ENCODE peak calls at places on chromosome 18, in nine cellular contexts. C is IMR-90, E is A549, M is tibial artery, Y is MCF 10A, T is lower lobe of right lung, H is astrocyte, V is lung, B is fibroblast of villous mesenchyme. G is an unnamed sample.

GRCh38 chr18:72867721-72868665 is at the start of gene NETO1:
- DNase-seq in C (no peak), E (no peak), M (no peak), Y (no peak), T (no peak), H (no peak), V (no peak), B (peak; percentile 1), G (peak; percentile 42)

GRCh38 chr18:50663626-50664441 is 103.9 kb downstream of the MAPK4 start:
- DNase-seq in C (no peak), E (no peak), M (no peak), Y (no peak), T (no peak), H (no peak), V (no peak), B (no peak), G (no peak)

GRCh38 chr18:31741096-31741735 is 19.5 kb downstream of the SLC25A52 start:
- DNase-seq in C (peak; percentile 36), E (no peak), M (peak; percentile 65), Y (peak; percentile 59), T (no peak), H (peak; percentile 11), V (peak; percentile 46), B (peak; percentile 46), G (no peak)

GRCh38 chr18:14922965-14923565 is 175.1 kb downstream of the ANKRD30B start:
- DNase-seq in C (no peak), E (no peak), M (no peak), Y (no peak), T (no peak), H (no peak), V (no peak), B (no peak), G (no peak)

GRCh38 chr18:7221424-7222155 is 9.3 kb upstream of the LRRC30 start:
- DNase-seq in C (peak; percentile 69), E (peak; percentile 26), M (no peak), Y (peak; percentile 80), T (no peak), H (peak; percentile 45), V (peak; percentile 52), B (peak; percentile 72), G (peak; percentile 39)

GRCh38 chr18:7789853-7790552 is 222.9 kb downstream of the PTPRM start:
- DNase-seq in C (peak; percentile 55), E (peak; percentile 33), M (no peak), Y (peak; percentile 68), T (no peak), H (peak; percentile 17), V (no peak), B (peak; percentile 63), G (no peak)

GRCh38 chr18:76565238-76566173 is 70.5 kb upstream of the ZNF516 start:
- DNase-seq in C (peak; percentile 96), E (no peak), M (peak; percentile 83), Y (peak; percentile 95), T (peak; percentile 76), H (peak; percentile 92), V (peak; percentile 76), B (peak; percentile 96), G (no peak)

GRCh38 chr18:52570975-52571374 is 231.0 kb downstream of the DCC start:
- DNase-seq in C (peak; percentile 10), E (no peak), M (no peak), Y (no peak), T (no peak), H (peak; percentile 18), V (no peak), B (no peak), G (no peak)

GRCh38 chr18:55500316-55501086 is 87.5 kb downstream of the TCF4 start:
- DNase-seq in C (peak; percentile 92), E (no peak), M (no peak), Y (peak; percentile 43), T (no peak), H (peak; percentile 97), V (no peak), B (peak; percentile 90), G (no peak)

GRCh38 chr18:3655637-3656050 is 205.7 kb downstream of the TGIF1 start:
- DNase-seq in C (no peak), E (no peak), M (no peak), Y (no peak), T (no peak), H (no peak), V (no peak), B (no peak), G (no peak)

GRCh38 chr18:5584751-5585417 is 41.1 kb upstream of the EPB41L3 start:
- DNase-seq in C (peak; percentile 64), E (no peak), M (no peak), Y (peak; percentile 41), T (no peak), H (peak; percentile 82), V (no peak), B (no peak), G (no peak)

GRCh38 chr18:63138469-63139340 is 180.9 kb downstream of the BCL2 start:
- DNase-seq in C (no peak), E (no peak), M (no peak), Y (no peak), T (no peak), H (no peak), V (no peak), B (no peak), G (no peak)

GRCh38 chr18:47932603-47933002 is 2.1 kb upstream of the SMAD2 start:
- DNase-seq in C (no peak), E (no peak), M (no peak), Y (peak; percentile 36), T (no peak), H (no peak), V (no peak), B (no peak), G (no peak)
- TF ChIP-seq CTCF in C (no peak), E (no peak), M (no peak), Y (no peak), T (peak; percentile 15), H (no peak), V (no peak), B (no peak), G (no peak)

GRCh38 chr18:70489556-70489955 is 200.7 kb downstream of the SOCS6 start:
- DNase-seq in C (no peak), E (no peak), M (no peak), Y (no peak), T (no peak), H (no peak), V (no peak), B (no peak), G (no peak)
- TF ChIP-seq CTCF in C (no peak), E (no peak), M (no peak), Y (no peak), T (no peak), H (no peak), V (no peak), B (no peak), G (no peak)

GRCh38 chr18:49022311-49023280 is 71.8 kb upstream of the SMAD7 start:
- DNase-seq in C (no peak), E (no peak), M (no peak), Y (no peak), T (no peak), H (no peak), V (no peak), B (no peak), G (no peak)

GRCh38 chr18:49021076-49021432 is 70.3 kb upstream of the SMAD7 start:
- DNase-seq in C (no peak), E (no peak), M (no peak), Y (no peak), T (no peak), H (no peak), V (no peak), B (no peak), G (no peak)

GRCh38 chr18:49020129-49020528 is 69.4 kb upstream of the SMAD7 start:
- DNase-seq in C (no peak), E (no peak), M (no peak), Y (no peak), T (no peak), H (no peak), V (no peak), B (no peak), G (no peak)

GRCh38 chr18:49020621-49021021 is 69.9 kb upstream of the SMAD7 start:
- DNase-seq in C (peak; percentile 17), E (no peak), M (no peak), Y (no peak), T (no peak), H (peak; percentile 16), V (no peak), B (no peak), G (no peak)

GRCh38 chr18:49021433-49022129 is 70.8 kb upstream of the SMAD7 start:
- DNase-seq in C (peak; percentile 33), E (no peak), M (no peak), Y (peak; percentile 93), T (peak; percentile 85), H (no peak), V (peak; percentile 85), B (peak; percentile 40), G (peak; percentile 35)
- TF ChIP-seq CTCF in C (peak; percentile 53), E (peak; percentile 22), M (no peak), Y (peak; percentile 23), T (peak; percentile 47), H (no peak), V (peak; percentile 17), B (peak; percentile 61), G (peak; percentile 54)

GRCh38 chr18:23693849-23694248 is 4.6 kb downstream of the LAMA3 start:
- DNase-seq in C (no peak), E (no peak), M (no peak), Y (no peak), T (no peak), H (no peak), V (no peak), B (no peak), G (no peak)

GRCh38 chr18:23689031-23689615 is at the start of gene LAMA3:
- DNase-seq in C (peak; percentile 11), E (peak; percentile 46), M (peak; percentile 40), Y (peak; percentile 58), T (peak; percentile 82), H (no peak), V (peak; percentile 73), B (peak; percentile 29), G (peak; percentile 46)

GRCh38 chr18:23688528-23688927 is 725 bp upstream of the LAMA3 start:
- DNase-seq in C (no peak), E (no peak), M (no peak), Y (no peak), T (no peak), H (no peak), V (no peak), B (no peak), G (no peak)

GRCh38 chr18:23690505-23691068 is 1.3 kb downstream of the LAMA3 start:
- DNase-seq in C (no peak), E (no peak), M (no peak), Y (no peak), T (no peak), H (no peak), V (no peak), B (no peak), G (no peak)

DNA sequence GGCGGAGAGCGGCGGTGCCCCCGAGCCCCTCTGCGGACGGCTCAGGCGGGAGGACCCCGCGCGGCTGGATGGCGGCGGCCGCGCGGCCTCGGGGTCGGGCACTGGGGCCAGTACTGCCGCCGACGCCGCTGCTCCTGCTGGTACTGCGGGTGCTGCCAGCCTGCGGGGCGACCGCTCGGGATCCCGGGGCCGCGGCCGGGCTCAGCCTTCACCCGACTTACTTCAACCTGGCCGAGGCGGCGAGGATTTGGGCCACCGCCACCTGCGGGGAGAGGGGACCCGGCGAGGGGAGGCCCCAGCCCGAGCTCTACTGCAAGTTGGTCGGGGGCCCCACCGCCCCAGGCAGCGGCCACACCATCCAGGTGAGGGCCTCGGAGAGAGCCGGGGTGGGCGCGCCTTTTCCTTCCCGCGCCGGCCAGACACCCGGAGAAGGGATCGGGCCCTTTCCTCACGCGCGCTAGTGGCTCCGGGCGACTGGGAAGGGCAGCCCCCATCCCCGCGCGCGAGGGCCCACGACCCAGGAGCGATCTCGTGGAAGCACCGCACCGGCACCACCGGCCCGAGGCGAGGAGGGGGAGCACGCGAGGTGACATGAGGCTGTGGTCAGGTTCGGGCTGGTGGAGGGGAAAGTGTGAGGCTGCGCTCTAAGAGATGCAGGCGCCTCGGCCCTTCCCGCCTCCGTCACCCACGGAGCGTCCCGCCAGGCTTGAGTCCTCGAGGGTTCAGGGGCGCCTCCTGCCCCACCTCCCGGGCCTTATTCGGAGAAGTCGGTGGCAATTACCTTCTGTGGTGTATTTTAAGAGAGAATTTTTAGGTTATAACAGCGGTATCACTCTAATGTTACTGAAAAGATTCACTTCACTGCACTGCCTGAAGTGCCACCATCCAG is 607 bp downstream of the LAMA3 start:
- DNase-seq in C (no peak), E (peak; percentile 17), M (no peak), Y (no peak), T (peak; percentile 54), H (no peak), V (no peak), B (no peak), G (peak; percentile 19)
- TF ChIP-seq CTCF in C (no peak), E (no peak), M (no peak), Y (peak; percentile 3), T (peak; percentile 6), H (no peak), V (no peak), B (no peak), G (no peak)